ENCODE peak calls at places on chromosomes 5 and 9, in five cellular contexts. N is T-helper 22 cell, E is heart right ventricle, V is fibroblast of the aortic adventitia, K is kidney glomerular epithelial cell. F is an unnamed sample.

GRCh38 chr9:137974746-137975526 is 97.4 kb downstream of the CACNA1B start:
- DNase-seq in V (no peak), E (no peak), N (no peak), K (no peak), F (no peak)

GRCh38 chr5:102857090-102857818 is 102.1 kb downstream of the PAM start:
- DNase-seq in K (no peak), E (no peak), N (no peak), V (peak; percentile 86), F (no peak)

GRCh38 chr5:172885594-172886340 is 51.7 kb downstream of the ERGIC1 start:
- DNase-seq in N (no peak), V (no peak), K (no peak), E (peak; percentile 54), F (no peak)

GRCh38 chr9:37904647-37905505 is 949 bp upstream of the SLC25A51 start:
- DNase-seq in N (no peak), V (peak; percentile 65), E (peak; percentile 30), K (no peak), F (no peak)

GRCh38 chr5:6676702-6677101 is 36.5 kb upstream of the TENT4A start:
- DNase-seq in E (no peak), K (no peak), V (no peak), N (no peak), F (no peak)

GRCh38 chr9:38393128-38393809 is 767 bp downstream of the ALDH1B1 start:
- DNase-seq in V (no peak), E (no peak), K (no peak), N (no peak), F (no peak)

GRCh38 chr9:131203438-131204219 is 72.7 kb downstream of the FAM78A start:
- DNase-seq in K (no peak), E (no peak), N (no peak), V (no peak), F (no peak)

GRCh38 chr5:34652466-34652865 is 3.7 kb upstream of the RAI14 start:
- DNase-seq in N (no peak), K (peak; percentile 60), E (no peak), V (peak; percentile 28), F (no peak)

GRCh38 chr5:160506006-160507004 is 84.7 kb downstream of the PTTG1 start:
- DNase-seq in K (no peak), E (peak; percentile 34), N (peak; percentile 79), V (peak; percentile 64), F (peak; percentile 76)

GRCh38 chr5:84403773-84404172 is 19.1 kb upstream of the EDIL3 start:
- DNase-seq in N (no peak), V (peak; percentile 88), K (peak; percentile 97), E (no peak), F (no peak)

GRCh38 chr5:169656125-169656990 is 19.3 kb downstream of the DOCK2 start:
- DNase-seq in N (no peak), K (no peak), E (no peak), V (peak; percentile 16), F (no peak)

GRCh38 chr5:4068171-4068570 is 472.5 kb downstream of the IRX1 start:
- DNase-seq in V (no peak), E (no peak), K (no peak), N (no peak), F (no peak)

GRCh38 chr9:120730661-120731514 is 16.6 kb upstream of the MEGF9 start:
- DNase-seq in V (peak; percentile 97), K (peak; percentile 97), E (peak; percentile 30), N (no peak), F (no peak)

GRCh38 chr9:101708855-101709254 is 29.6 kb downstream of the GRIN3A start:
- DNase-seq in E (no peak), V (no peak), N (no peak), K (no peak), F (no peak)

GRCh38 chr9:122036988-122037387 is 56.1 kb downstream of the TTLL11 start:
- DNase-seq in N (no peak), K (peak; percentile 15), E (no peak), V (peak; percentile 31), F (no peak)

GRCh38 chr9:137130176-137130755 is 8.7 kb upstream of the GRIN1 start:
- DNase-seq in N (no peak), V (no peak), K (no peak), E (no peak), F (no peak)

GRCh38 chr9:85743290-85744128 is 1.8 kb upstream of the AGTPBP1 start:
- DNase-seq in E (no peak), V (peak; percentile 75), K (peak; percentile 96), N (no peak), F (no peak)

GRCh38 chr5:176400382-176401156 is 12.0 kb downstream of the HIGD2A start:
- DNase-seq in K (no peak), V (no peak), E (no peak), N (no peak), F (no peak)

GRCh38 chr9:37151802-37152201 is 31.4 kb downstream of the ZCCHC7 start:
- DNase-seq in K (no peak), N (no peak), E (no peak), V (peak; percentile 4), F (no peak)

GRCh38 chr5:32506251-32506661 is 61.7 kb upstream of the ZFR start:
- DNase-seq in N (no peak), E (peak; percentile 23), K (no peak), V (peak; percentile 54), F (no peak)

GRCh38 chr9:74946686-74947085 is 6.0 kb downstream of the C9orf40 start:
- DNase-seq in V (no peak), E (no peak), N (no peak), K (no peak), F (no peak)

F was measured in effector memory CD4-positive, alpha-beta T cell.